ENCODE peak calls at places on chromosome 11, in nine cellular contexts. J is left ventricle myocardium inferior; H is hepatocyte; G is neural progenitor cell; S is left lung; B is CD4-positive, CD25-positive, alpha-beta regulatory T cell; O is OCI-LY7; E is transverse colon; R is PC-3. Q is an unnamed sample. For H3K9me3, the result is how much of the 10 kb centered on the place peaks cover.

GRCh38 chr11:60972182-60973030 is 926 bp downstream of the CD6 start:
- DNase-seq in J (no peak), H (no peak), G (no peak), S (no peak), B (peak), O (no peak), E (no peak), R (no peak), Q (no peak)

GRCh38 chr11:33089776-33090175 is 50.4 kb downstream of the TCP11L1 start:
- DNase-seq in J (no peak), H (no peak), G (no peak), S (no peak), B (no peak), O (no peak), E (no peak), R (peak), Q (no peak)

GRCh38 chr11:102155676-102156075 is 45.4 kb downstream of the YAP1 start:
- DNase-seq in J (no peak), H (no peak), G (no peak), S (no peak), B (no peak), O (no peak), E (no peak), R (no peak), Q (no peak)

GRCh38 chr11:64769283-64769682 is 9.1 kb downstream of the SF1 start:
- DNase-seq in J (no peak), H (no peak), G (no peak), S (peak), B (no peak), O (no peak), E (no peak), R (no peak), Q (no peak)

GRCh38 chr11:62713343-62713742 is 5.9 kb downstream of the GNG3 start:
- DNase-seq in J (no peak), H (peak), G (no peak), S (peak), B (no peak), O (no peak), E (peak), R (no peak), Q (no peak)

GRCh38 chr11:108160970-108161566 is 39.7 kb downstream of the ACAT1 start:
- DNase-seq in J (no peak), H (no peak), G (no peak), S (no peak), B (peak), O (peak), E (no peak), R (no peak), Q (no peak)

GRCh38 chr11:57527056-57527631 is 3.4 kb downstream of the TIMM10 start:
- DNase-seq in J (peak), H (peak), G (peak), S (peak), B (peak), O (peak), E (peak), R (peak), Q (peak)

GRCh38 chr11:72842644-72843330 is 28.6 kb downstream of the ATG16L2 start:
- DNase-seq in J (no peak), H (no peak), G (no peak), S (no peak), B (no peak), O (no peak), E (no peak), R (no peak), Q (no peak)

GRCh38 chr11:106442032-106442431 is 364.6 kb downstream of the AASDHPPT start:
- DNase-seq in J (no peak), H (no peak), G (no peak), S (no peak), B (no peak), O (no peak), E (no peak), R (peak), Q (no peak)

GRCh38 chr11:85088286-85088685 is 538.9 kb downstream of the DLG2 start:
- DNase-seq in J (no peak), H (no peak), G (no peak), S (no peak), B (no peak), O (no peak), E (no peak), R (peak), Q (no peak)

GRCh38 chr11:111975076-111975806 is 38.1 kb downstream of the DIXDC1 start:
- DNase-seq in J (no peak), H (no peak), G (no peak), S (no peak), B (no peak), O (no peak), E (no peak), R (peak), Q (peak)

GRCh38 chr11:721347-721912 is 15.4 kb downstream of the EPS8L2 start:
- DNase-seq in J (no peak), H (no peak), G (peak), S (no peak), B (no peak), O (peak), E (no peak), R (no peak), Q (peak)

GRCh38 chr11:3929689-3930088 is 74.2 kb downstream of the STIM1 start:
- DNase-seq in J (no peak), H (peak), G (no peak), S (peak), B (no peak), O (no peak), E (no peak), R (no peak), Q (no peak)

GRCh38 chr11:88151866-88152265 is 23.4 kb downstream of the RAB38 start:
- DNase-seq in J (no peak), H (no peak), G (no peak), S (no peak), B (no peak), O (no peak), E (no peak), R (no peak), Q (no peak)

GRCh38 chr11:2518112-2518982 is 73.5 kb downstream of the KCNQ1 start:
- DNase-seq in J (peak), H (no peak), G (peak), S (peak), B (no peak), O (no peak), E (peak), R (no peak), Q (peak)

GRCh38 chr11:56783448-56784041 is 35.0 kb upstream of the OR9G4 start:
- DNase-seq in J (no peak), H (peak), G (peak), S (no peak), B (peak), O (peak), E (no peak), R (peak), Q (no peak)

GRCh38 chr11:126416542-126417090 is 61.1 kb downstream of the ST3GAL4 start:
- DNase-seq in J (peak), H (peak), G (peak), S (peak), B (peak), O (peak), E (peak), R (no peak), Q (peak)

GRCh38 chr11:14029971-14030531 is 67.5 kb downstream of the SPON1 start:
- DNase-seq in J (peak), H (peak), G (no peak), S (peak), B (no peak), O (no peak), E (peak), R (peak), Q (peak)

GRCh38 chr11:57515332-57516060 is at the start of gene SLC43A1:
- DNase-seq in J (peak), H (peak), G (peak), S (peak), B (peak), O (peak), E (peak), R (peak), Q (peak)

GRCh38 chr11:126646701-126647209 is 291.3 kb downstream of the ST3GAL4 start:
- DNase-seq in J (no peak), H (no peak), G (no peak), S (no peak), B (no peak), O (no peak), E (no peak), R (no peak), Q (no peak)

GRCh38 chr11:10663365-10663764 is 30.2 kb downstream of the IRAG1 start:
- DNase-seq in J (no peak), H (no peak), G (no peak), S (no peak), B (no peak), O (no peak), E (no peak), R (no peak), Q (no peak)

GRCh38 chr11:112302226-112302868 is 41.7 kb upstream of the PLET1 start:
- DNase-seq in J (no peak), H (no peak), G (peak), S (no peak), B (peak), O (no peak), E (no peak), R (peak), Q (no peak)

GRCh38 chr11:18745251-18745650 is 19.3 kb upstream of the IGSF22 start:
- DNase-seq in J (no peak), H (no peak), G (no peak), S (no peak), B (no peak), O (no peak), E (no peak), R (no peak), Q (no peak)

GRCh38 chr11:3644817-3645235 is at the start of gene ART1:
- DNase-seq in J (peak), H (no peak), G (no peak), S (no peak), B (no peak), O (no peak), E (no peak), R (peak), Q (peak)

GRCh38 chr11:134558258-134558835 is 146.3 kb upstream of the B3GAT1 start:
- DNase-seq in J (no peak), H (no peak), G (no peak), S (no peak), B (no peak), O (no peak), E (no peak), R (no peak), Q (no peak)

GRCh38 chr11:15202626-15203025 is 87.9 kb downstream of the INSC start:
- DNase-seq in J (no peak), H (no peak), G (no peak), S (no peak), B (no peak), O (no peak), E (no peak), R (no peak), Q (no peak)

GRCh38 chr11:2794419-2794795 is 91.2 kb downstream of the CDKN1C start:
- DNase-seq in J (peak), H (no peak), G (no peak), S (peak), B (no peak), O (no peak), E (no peak), R (no peak), Q (peak)

GRCh38 chr11:31805629-31806185 is 5.4 kb downstream of the PAX6 start:
- DNase-seq in J (no peak), H (no peak), G (peak), S (no peak), B (no peak), O (no peak), E (no peak), R (no peak), Q (no peak)

GRCh38 chr11:78111298-78111697 is 28.1 kb downstream of the ALG8 start:
- DNase-seq in J (no peak), H (no peak), G (no peak), S (no peak), B (no peak), O (no peak), E (no peak), R (no peak), Q (no peak)

GRCh38 chr11:78110830-78111229 is 28.6 kb downstream of the ALG8 start:
- DNase-seq in J (no peak), H (no peak), G (no peak), S (no peak), B (no peak), O (no peak), E (no peak), R (no peak), Q (no peak)

GRCh38 chr11:78110351-78110750 is 29.1 kb downstream of the ALG8 start:
- DNase-seq in J (no peak), H (no peak), G (no peak), S (no peak), B (no peak), O (no peak), E (no peak), R (no peak), Q (no peak)

GRCh38 chr11:78109011-78109685 is 29.5 kb upstream of the NDUFC2 start:
- DNase-seq in J (no peak), H (no peak), G (peak), S (no peak), B (no peak), O (no peak), E (no peak), R (no peak), Q (no peak)

GRCh38 chr11:78112588-78113275 is 26.7 kb downstream of the ALG8 start:
- DNase-seq in J (no peak), H (no peak), G (no peak), S (no peak), B (no peak), O (no peak), E (no peak), R (no peak), Q (no peak)
- H3K9me3 ChIP-seq in J (under half), H (under half), G (under half), S (under half), B (under half), O (under half), E (under half), R (under half), Q (under half)

GRCh38 chr11:6636480-6636879 is 17.3 kb upstream of the TPP1 start:
- DNase-seq in J (no peak), H (no peak), G (no peak), S (no peak), B (no peak), O (no peak), E (no peak), R (no peak), Q (no peak)
- H3K27ac ChIP-seq in J (peak), H (no peak), G (no peak), S (no peak), B (no peak), O (no peak), E (peak), R (no peak), Q (peak)

DNA sequence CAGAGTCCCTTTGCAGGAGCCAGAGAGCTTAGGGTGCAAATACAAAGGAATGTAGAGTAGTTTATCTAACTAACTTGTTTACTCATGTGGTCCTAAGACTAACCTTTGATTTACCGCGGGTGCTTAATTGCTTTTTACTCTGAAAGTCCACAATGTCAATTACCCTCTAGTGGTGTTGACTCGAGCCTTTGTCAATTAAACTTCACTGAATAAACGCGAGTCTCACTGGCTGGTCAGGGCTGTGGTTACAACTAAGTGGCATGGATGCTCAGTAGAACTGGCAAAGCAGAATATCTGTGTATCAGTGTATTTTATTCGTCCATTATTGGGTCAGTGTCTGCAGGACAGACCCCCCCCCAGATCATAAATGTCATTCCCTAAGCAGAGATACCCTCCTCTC is 181.7 kb downstream of the OR4C45 start:
- DNase-seq in J (no peak), H (no peak), G (no peak), S (no peak), B (no peak), O (no peak), E (no peak), R (no peak), Q (no peak)
- H3K9me3 ChIP-seq in J (under half), H (under half), G (under half), S (under half), B (under half), O (under half), E (under half), R (under half), Q (under half)

DNA sequence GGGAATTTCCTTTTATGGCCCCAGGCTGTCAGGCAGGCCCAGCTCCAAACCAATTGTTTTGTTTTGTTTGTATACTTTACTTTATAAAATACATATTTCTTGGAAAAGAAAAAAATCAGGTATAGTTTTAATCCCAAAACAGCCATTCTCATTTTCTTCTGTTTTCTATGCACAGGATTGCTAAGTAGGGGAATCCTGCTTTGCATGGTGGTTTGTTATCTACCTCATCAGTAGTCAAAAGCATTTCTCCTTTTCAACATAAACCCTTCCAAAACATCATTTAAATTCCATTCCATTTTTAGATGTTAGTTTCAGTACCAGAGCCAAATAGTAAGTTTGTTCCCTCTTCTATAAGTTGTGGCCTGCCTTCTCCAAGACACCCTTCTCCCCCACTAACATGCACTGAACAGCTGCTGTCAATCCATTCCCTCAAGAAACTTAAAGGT is 3.6 kb downstream of the ILK start:
- DNase-seq in J (no peak), H (no peak), G (no peak), S (no peak), B (no peak), O (no peak), E (no peak), R (no peak), Q (no peak)
- H3K27ac ChIP-seq in J (peak), H (peak), G (peak), S (peak), B (peak), O (peak), E (peak), R (no peak), Q (peak)

DNA sequence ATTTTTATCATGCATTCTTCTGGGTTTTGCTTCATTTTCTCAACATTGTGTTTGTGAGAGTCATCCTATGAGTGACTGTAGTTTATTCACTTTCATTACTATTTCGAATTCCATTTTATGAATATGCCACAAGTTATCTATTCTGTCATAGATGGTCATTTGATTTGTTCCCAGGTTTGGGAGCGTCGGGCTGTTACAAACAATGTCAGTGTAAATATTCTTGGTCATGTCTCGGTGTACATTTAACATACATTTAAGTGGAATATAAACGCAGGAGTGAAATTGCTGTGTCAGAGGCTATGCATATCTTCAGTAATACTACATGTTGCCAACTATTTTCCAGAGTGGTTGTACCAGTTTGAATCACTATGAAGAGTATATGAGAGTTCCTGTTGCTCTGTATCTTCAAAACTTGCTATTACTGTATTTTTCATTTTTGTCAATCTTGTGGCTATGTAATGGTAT is 2.4 kb downstream of the TRIM44 start:
- DNase-seq in J (no peak), H (no peak), G (no peak), S (no peak), B (peak), O (no peak), E (no peak), R (peak), Q (no peak)
- H3K9me3 ChIP-seq in J (half or more), H (under half), G (under half), S (under half), B (under half), O (under half), E (under half), R (under half), Q (under half)

GRCh38 chr11:71338806-71339177 is 86.4 kb upstream of the SHANK2 start:
- DNase-seq in J (no peak), H (peak), G (no peak), S (no peak), B (no peak), O (no peak), E (no peak), R (no peak), Q (no peak)
- H3K27ac ChIP-seq in J (no peak), H (peak), G (no peak), S (no peak), B (no peak), O (no peak), E (no peak), R (no peak), Q (no peak)

GRCh38 chr11:97087419-97087818 is 697.6 kb downstream of the JRKL start:
- DNase-seq in J (no peak), H (no peak), G (no peak), S (no peak), B (no peak), O (no peak), E (no peak), R (no peak), Q (no peak)

GRCh38 chr11:97092823-97093222 is 703.0 kb downstream of the JRKL start:
- DNase-seq in J (no peak), H (peak), G (peak), S (no peak), B (no peak), O (no peak), E (no peak), R (no peak), Q (no peak)
- H3K9me3 ChIP-seq in J (under half), H (under half), G (under half), S (under half), B (under half), O (under half), E (under half), R (under half), Q (under half)